ENCODE peak calls at places on chromosome 14, in five cellular contexts. One of them, this sample, is unnamed.

GRCh38 chr14:91123201-91123600 is 9.3 kb downstream of the DGLUCY start:
- DNase-seq in bronchial epithelial cell: no peak
- DNase-seq in progenitor cell of endocrine pancreas: no peak
- DNase-seq in astrocyte of the spinal cord: no peak
- DNase-seq in left lung: no peak
- DNase-seq in this sample: no peak

GRCh38 chr14:102731871-102732800 is 45.1 kb upstream of the TRAF3 start:
- DNase-seq in astrocyte of the spinal cord: no peak
- DNase-seq in bronchial epithelial cell: no peak
- DNase-seq in left lung: peak
- DNase-seq in progenitor cell of endocrine pancreas: no peak
- DNase-seq in this sample: no peak

GRCh38 chr14:58243790-58244555 is 670 bp upstream of the PSMA3 start:
- DNase-seq in bronchial epithelial cell: peak
- DNase-seq in progenitor cell of endocrine pancreas: no peak
- DNase-seq in astrocyte of the spinal cord: peak
- DNase-seq in left lung: no peak
- DNase-seq in this sample: no peak

GRCh38 chr14:83827383-83827782 is 1702.6 kb upstream of the FLRT2 start:
- DNase-seq in astrocyte of the spinal cord: no peak
- DNase-seq in bronchial epithelial cell: no peak
- DNase-seq in progenitor cell of endocrine pancreas: no peak
- DNase-seq in left lung: no peak
- DNase-seq in this sample: no peak

GRCh38 chr14:103134919-103135318 is 11.7 kb downstream of the TNFAIP2 start:
- DNase-seq in astrocyte of the spinal cord: no peak
- DNase-seq in progenitor cell of endocrine pancreas: no peak
- DNase-seq in left lung: peak
- DNase-seq in bronchial epithelial cell: no peak
- DNase-seq in this sample: no peak

GRCh38 chr14:35878272-35879140 is 52.4 kb downstream of the BRMS1L start:
- DNase-seq in left lung: no peak
- DNase-seq in astrocyte of the spinal cord: peak
- DNase-seq in progenitor cell of endocrine pancreas: no peak
- DNase-seq in bronchial epithelial cell: peak
- DNase-seq in this sample: no peak

GRCh38 chr14:54901380-54902142 is 1.1 kb downstream of the GCH1 start:
- DNase-seq in progenitor cell of endocrine pancreas: no peak
- DNase-seq in bronchial epithelial cell: no peak
- DNase-seq in left lung: no peak
- DNase-seq in astrocyte of the spinal cord: no peak
- DNase-seq in this sample: no peak

GRCh38 chr14:54844479-54844878 is 58.1 kb downstream of the GCH1 start:
- DNase-seq in left lung: no peak
- DNase-seq in bronchial epithelial cell: no peak
- DNase-seq in astrocyte of the spinal cord: no peak
- DNase-seq in progenitor cell of endocrine pancreas: no peak
- DNase-seq in this sample: no peak

GRCh38 chr14:62957562-62957961 is 87.7 kb downstream of the KCNH5 start:
- DNase-seq in progenitor cell of endocrine pancreas: no peak
- DNase-seq in left lung: no peak
- DNase-seq in astrocyte of the spinal cord: peak
- DNase-seq in bronchial epithelial cell: peak
- DNase-seq in this sample: no peak

GRCh38 chr14:46048127-46048526 is 603.5 kb downstream of the RPL10L start:
- DNase-seq in bronchial epithelial cell: peak
- DNase-seq in left lung: no peak
- DNase-seq in astrocyte of the spinal cord: peak
- DNase-seq in progenitor cell of endocrine pancreas: peak
- DNase-seq in this sample: no peak

GRCh38 chr14:49479432-49479831 is 106.7 kb downstream of the RPS29 start:
- DNase-seq in astrocyte of the spinal cord: peak
- DNase-seq in left lung: no peak
- DNase-seq in bronchial epithelial cell: no peak
- DNase-seq in progenitor cell of endocrine pancreas: no peak
- DNase-seq in this sample: no peak

GRCh38 chr14:44889600-44890479 is 71.9 kb downstream of the KLHL28 start:
- DNase-seq in progenitor cell of endocrine pancreas: no peak
- DNase-seq in bronchial epithelial cell: no peak
- DNase-seq in left lung: no peak
- DNase-seq in astrocyte of the spinal cord: no peak
- DNase-seq in this sample: no peak

GRCh38 chr14:94876306-94876705 is 106.4 kb upstream of the GSC start:
- DNase-seq in astrocyte of the spinal cord: no peak
- DNase-seq in left lung: no peak
- DNase-seq in bronchial epithelial cell: no peak
- DNase-seq in progenitor cell of endocrine pancreas: no peak
- DNase-seq in this sample: no peak

GRCh38 chr14:24613241-24613640 is 3.8 kb upstream of the GZMH start:
- DNase-seq in bronchial epithelial cell: peak
- DNase-seq in progenitor cell of endocrine pancreas: no peak
- DNase-seq in astrocyte of the spinal cord: no peak
- DNase-seq in left lung: no peak
- DNase-seq in this sample: no peak

GRCh38 chr14:105387530-105387922 is 10.8 kb upstream of the TEX22 start:
- DNase-seq in left lung: peak
- DNase-seq in bronchial epithelial cell: no peak
- DNase-seq in progenitor cell of endocrine pancreas: no peak
- DNase-seq in astrocyte of the spinal cord: no peak
- DNase-seq in this sample: no peak

GRCh38 chr14:63650336-63650952 is 8.8 kb upstream of the WDR89 start:
- DNase-seq in left lung: no peak
- DNase-seq in progenitor cell of endocrine pancreas: no peak
- DNase-seq in bronchial epithelial cell: no peak
- DNase-seq in astrocyte of the spinal cord: no peak
- DNase-seq in this sample: no peak

GRCh38 chr14:100072783-100073346 is 7.6 kb downstream of the EVL start:
- DNase-seq in progenitor cell of endocrine pancreas: no peak
- DNase-seq in astrocyte of the spinal cord: no peak
- DNase-seq in left lung: peak
- DNase-seq in bronchial epithelial cell: peak
- DNase-seq in this sample: peak
- TF ChIP-seq CTCF in progenitor cell of endocrine pancreas: no peak
- TF ChIP-seq CTCF in astrocyte of the spinal cord: no peak
- TF ChIP-seq CTCF in left lung: peak
- TF ChIP-seq CTCF in bronchial epithelial cell: peak
- TF ChIP-seq CTCF in this sample: no peak

GRCh38 chr14:100524933-100525243 is 62.3 kb downstream of the BEGAIN start:
- DNase-seq in progenitor cell of endocrine pancreas: peak
- DNase-seq in left lung: peak
- DNase-seq in bronchial epithelial cell: no peak
- DNase-seq in astrocyte of the spinal cord: no peak
- DNase-seq in this sample: no peak
- TF ChIP-seq CTCF in progenitor cell of endocrine pancreas: peak
- TF ChIP-seq CTCF in left lung: peak
- TF ChIP-seq CTCF in bronchial epithelial cell: no peak
- TF ChIP-seq CTCF in astrocyte of the spinal cord: peak
- TF ChIP-seq CTCF in this sample: no peak

GRCh38 chr14:68250950-68251765 is 431.6 kb downstream of the RAD51B start:
- DNase-seq in bronchial epithelial cell: peak
- DNase-seq in astrocyte of the spinal cord: no peak
- DNase-seq in progenitor cell of endocrine pancreas: no peak
- DNase-seq in left lung: no peak
- DNase-seq in this sample: no peak
- TF ChIP-seq CTCF in bronchial epithelial cell: no peak
- TF ChIP-seq CTCF in astrocyte of the spinal cord: no peak
- TF ChIP-seq CTCF in progenitor cell of endocrine pancreas: peak
- TF ChIP-seq CTCF in left lung: no peak
- TF ChIP-seq CTCF in this sample: no peak

GRCh38 chr14:27995688-27996087 is 770.9 kb upstream of the FOXG1 start:
- DNase-seq in left lung: no peak
- DNase-seq in bronchial epithelial cell: no peak
- DNase-seq in progenitor cell of endocrine pancreas: no peak
- DNase-seq in astrocyte of the spinal cord: no peak
- DNase-seq in this sample: no peak

DNA sequence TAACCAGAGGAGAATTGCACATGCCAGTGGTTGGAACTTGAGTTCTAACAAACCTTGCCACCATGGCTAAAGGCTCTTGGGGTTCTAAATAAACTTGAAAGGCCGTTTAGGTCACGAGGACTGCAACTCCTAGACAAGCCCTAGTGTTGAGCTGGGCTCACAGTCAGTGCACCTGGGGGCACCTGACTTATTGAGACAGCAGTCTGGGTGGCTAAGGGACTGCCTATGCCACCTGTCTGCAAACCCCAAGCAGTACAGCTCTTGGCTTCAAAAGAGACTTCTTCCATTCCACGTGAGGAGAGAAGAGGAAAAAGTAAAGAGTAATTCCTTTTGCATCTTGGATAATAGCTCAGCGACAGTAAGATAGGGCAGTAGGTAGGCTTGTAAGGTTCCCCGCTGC is 765.6 kb upstream of the FOXG1 start:
- DNase-seq in astrocyte of the spinal cord: no peak
- DNase-seq in bronchial epithelial cell: no peak
- DNase-seq in left lung: no peak
- DNase-seq in progenitor cell of endocrine pancreas: no peak
- DNase-seq in this sample: no peak
- TF ChIP-seq CTCF in astrocyte of the spinal cord: no peak
- TF ChIP-seq CTCF in bronchial epithelial cell: no peak
- TF ChIP-seq CTCF in left lung: no peak
- TF ChIP-seq CTCF in progenitor cell of endocrine pancreas: no peak
- TF ChIP-seq CTCF in this sample: no peak

GRCh38 chr14:96934961-96935360 is 137.8 kb downstream of the VRK1 start:
- DNase-seq in astrocyte of the spinal cord: no peak
- DNase-seq in progenitor cell of endocrine pancreas: no peak
- DNase-seq in left lung: no peak
- DNase-seq in bronchial epithelial cell: no peak
- DNase-seq in this sample: no peak

GRCh38 chr14:96940009-96940408 is 142.8 kb downstream of the VRK1 start:
- DNase-seq in bronchial epithelial cell: peak
- DNase-seq in progenitor cell of endocrine pancreas: peak
- DNase-seq in astrocyte of the spinal cord: no peak
- DNase-seq in left lung: no peak
- DNase-seq in this sample: no peak

GRCh38 chr14:96944297-96944696 is 147.1 kb downstream of the VRK1 start:
- DNase-seq in left lung: no peak
- DNase-seq in progenitor cell of endocrine pancreas: no peak
- DNase-seq in bronchial epithelial cell: no peak
- DNase-seq in astrocyte of the spinal cord: no peak
- DNase-seq in this sample: no peak

GRCh38 chr14:96938946-96939345 is 141.8 kb downstream of the VRK1 start:
- DNase-seq in left lung: no peak
- DNase-seq in bronchial epithelial cell: no peak
- DNase-seq in astrocyte of the spinal cord: no peak
- DNase-seq in progenitor cell of endocrine pancreas: no peak
- DNase-seq in this sample: no peak
- TF ChIP-seq CTCF in left lung: no peak
- TF ChIP-seq CTCF in bronchial epithelial cell: no peak
- TF ChIP-seq CTCF in astrocyte of the spinal cord: no peak
- TF ChIP-seq CTCF in progenitor cell of endocrine pancreas: peak
- TF ChIP-seq CTCF in this sample: no peak